ENCODE peak calls at places on chromosomes 1 and 21, in ten cellular contexts. One of them, this sample, is unnamed.

GRCh38 chr1:182622795-182623528 is 18.8 kb upstream of the RGS16 start:
- DNase-seq in ascending aorta: no peak
- DNase-seq in NB4: no peak
- DNase-seq in cardiac muscle cell: no peak
- DNase-seq in Calu3: no peak
- DNase-seq in left ventricle myocardium inferior: no peak
- DNase-seq in RWPE1: no peak
- DNase-seq in cardiac fibroblast: peak
- DNase-seq in fibroblast of the aortic adventitia: peak
- DNase-seq in HFF-Myc: no peak
- DNase-seq in this sample: no peak

GRCh38 chr1:245869847-245870246 is 637.2 kb downstream of the SMYD3 start:
- DNase-seq in cardiac fibroblast: no peak
- DNase-seq in cardiac muscle cell: no peak
- DNase-seq in NB4: no peak
- DNase-seq in HFF-Myc: no peak
- DNase-seq in Calu3: no peak
- DNase-seq in fibroblast of the aortic adventitia: no peak
- DNase-seq in left ventricle myocardium inferior: no peak
- DNase-seq in ascending aorta: no peak
- DNase-seq in RWPE1: no peak
- DNase-seq in this sample: peak

GRCh38 chr1:163709636-163710035 is 387.9 kb downstream of the NUF2 start:
- DNase-seq in RWPE1: peak
- DNase-seq in NB4: no peak
- DNase-seq in Calu3: no peak
- DNase-seq in ascending aorta: no peak
- DNase-seq in left ventricle myocardium inferior: no peak
- DNase-seq in cardiac fibroblast: peak
- DNase-seq in HFF-Myc: no peak
- DNase-seq in fibroblast of the aortic adventitia: peak
- DNase-seq in cardiac muscle cell: no peak
- DNase-seq in this sample: peak

GRCh38 chr1:47991187-47991586 is 6.0 kb downstream of the TRABD2B start:
- DNase-seq in fibroblast of the aortic adventitia: no peak
- DNase-seq in HFF-Myc: peak
- DNase-seq in cardiac muscle cell: no peak
- DNase-seq in Calu3: no peak
- DNase-seq in NB4: no peak
- DNase-seq in cardiac fibroblast: peak
- DNase-seq in ascending aorta: no peak
- DNase-seq in RWPE1: peak
- DNase-seq in left ventricle myocardium inferior: no peak
- DNase-seq in this sample: peak

GRCh38 chr1:149917590-149918144 is at the start of gene SV2A:
- DNase-seq in NB4: peak
- DNase-seq in fibroblast of the aortic adventitia: peak
- DNase-seq in ascending aorta: peak
- DNase-seq in Calu3: no peak
- DNase-seq in HFF-Myc: no peak
- DNase-seq in cardiac fibroblast: peak
- DNase-seq in RWPE1: no peak
- DNase-seq in left ventricle myocardium inferior: no peak
- DNase-seq in cardiac muscle cell: peak
- DNase-seq in this sample: peak

GRCh38 chr1:65177457-65177856 is 29.5 kb downstream of the AK4 start:
- DNase-seq in cardiac muscle cell: no peak
- DNase-seq in RWPE1: peak
- DNase-seq in Calu3: peak
- DNase-seq in cardiac fibroblast: peak
- DNase-seq in NB4: no peak
- DNase-seq in fibroblast of the aortic adventitia: peak
- DNase-seq in left ventricle myocardium inferior: no peak
- DNase-seq in HFF-Myc: no peak
- DNase-seq in ascending aorta: no peak
- DNase-seq in this sample: peak

GRCh38 chr21:24045775-24046215 is 1561.5 kb downstream of the MRPL39 start:
- DNase-seq in NB4: peak
- DNase-seq in Calu3: peak
- DNase-seq in RWPE1: peak
- DNase-seq in cardiac muscle cell: peak
- DNase-seq in fibroblast of the aortic adventitia: peak
- DNase-seq in ascending aorta: peak
- DNase-seq in left ventricle myocardium inferior: peak
- DNase-seq in cardiac fibroblast: peak
- DNase-seq in HFF-Myc: peak
- DNase-seq in this sample: no peak

GRCh38 chr21:31351438-31351837 is 7.4 kb upstream of the TIAM1 start:
- DNase-seq in NB4: no peak
- DNase-seq in fibroblast of the aortic adventitia: peak
- DNase-seq in ascending aorta: no peak
- DNase-seq in Calu3: peak
- DNase-seq in cardiac fibroblast: peak
- DNase-seq in cardiac muscle cell: no peak
- DNase-seq in HFF-Myc: no peak
- DNase-seq in RWPE1: peak
- DNase-seq in left ventricle myocardium inferior: no peak
- DNase-seq in this sample: peak

GRCh38 chr1:47655521-47656300 is 217.9 kb downstream of the FOXD2 start:
- DNase-seq in Calu3: no peak
- DNase-seq in HFF-Myc: no peak
- DNase-seq in fibroblast of the aortic adventitia: no peak
- DNase-seq in cardiac fibroblast: no peak
- DNase-seq in ascending aorta: peak
- DNase-seq in NB4: no peak
- DNase-seq in left ventricle myocardium inferior: no peak
- DNase-seq in cardiac muscle cell: no peak
- DNase-seq in RWPE1: no peak
- DNase-seq in this sample: no peak

GRCh38 chr1:206923009-206923960 is 1.5 kb upstream of the FCMR start:
- DNase-seq in HFF-Myc: no peak
- DNase-seq in Calu3: no peak
- DNase-seq in RWPE1: no peak
- DNase-seq in cardiac muscle cell: no peak
- DNase-seq in cardiac fibroblast: no peak
- DNase-seq in left ventricle myocardium inferior: no peak
- DNase-seq in ascending aorta: no peak
- DNase-seq in fibroblast of the aortic adventitia: no peak
- DNase-seq in NB4: peak
- DNase-seq in this sample: no peak

GRCh38 chr1:72282271-72282656 is at the start of gene NEGR1:
- DNase-seq in cardiac fibroblast: peak
- DNase-seq in left ventricle myocardium inferior: peak
- DNase-seq in ascending aorta: peak
- DNase-seq in NB4: peak
- DNase-seq in fibroblast of the aortic adventitia: peak
- DNase-seq in RWPE1: peak
- DNase-seq in HFF-Myc: no peak
- DNase-seq in cardiac muscle cell: peak
- DNase-seq in Calu3: peak
- DNase-seq in this sample: peak

GRCh38 chr21:28523367-28523766 is 469.3 kb downstream of the LTN1 start:
- DNase-seq in cardiac fibroblast: peak
- DNase-seq in cardiac muscle cell: no peak
- DNase-seq in NB4: no peak
- DNase-seq in Calu3: no peak
- DNase-seq in HFF-Myc: no peak
- DNase-seq in RWPE1: no peak
- DNase-seq in ascending aorta: no peak
- DNase-seq in left ventricle myocardium inferior: no peak
- DNase-seq in fibroblast of the aortic adventitia: peak
- DNase-seq in this sample: no peak

GRCh38 chr21:28516996-28517592 is 475.6 kb downstream of the LTN1 start:
- DNase-seq in HFF-Myc: no peak
- DNase-seq in left ventricle myocardium inferior: peak
- DNase-seq in RWPE1: peak
- DNase-seq in Calu3: peak
- DNase-seq in cardiac fibroblast: peak
- DNase-seq in cardiac muscle cell: peak
- DNase-seq in ascending aorta: peak
- DNase-seq in NB4: peak
- DNase-seq in fibroblast of the aortic adventitia: no peak
- DNase-seq in this sample: peak

GRCh38 chr21:28518620-28519019 is 474.1 kb downstream of the LTN1 start:
- DNase-seq in HFF-Myc: no peak
- DNase-seq in ascending aorta: no peak
- DNase-seq in cardiac fibroblast: peak
- DNase-seq in NB4: no peak
- DNase-seq in left ventricle myocardium inferior: no peak
- DNase-seq in cardiac muscle cell: no peak
- DNase-seq in fibroblast of the aortic adventitia: peak
- DNase-seq in Calu3: no peak
- DNase-seq in RWPE1: no peak
- DNase-seq in this sample: peak

DNA sequence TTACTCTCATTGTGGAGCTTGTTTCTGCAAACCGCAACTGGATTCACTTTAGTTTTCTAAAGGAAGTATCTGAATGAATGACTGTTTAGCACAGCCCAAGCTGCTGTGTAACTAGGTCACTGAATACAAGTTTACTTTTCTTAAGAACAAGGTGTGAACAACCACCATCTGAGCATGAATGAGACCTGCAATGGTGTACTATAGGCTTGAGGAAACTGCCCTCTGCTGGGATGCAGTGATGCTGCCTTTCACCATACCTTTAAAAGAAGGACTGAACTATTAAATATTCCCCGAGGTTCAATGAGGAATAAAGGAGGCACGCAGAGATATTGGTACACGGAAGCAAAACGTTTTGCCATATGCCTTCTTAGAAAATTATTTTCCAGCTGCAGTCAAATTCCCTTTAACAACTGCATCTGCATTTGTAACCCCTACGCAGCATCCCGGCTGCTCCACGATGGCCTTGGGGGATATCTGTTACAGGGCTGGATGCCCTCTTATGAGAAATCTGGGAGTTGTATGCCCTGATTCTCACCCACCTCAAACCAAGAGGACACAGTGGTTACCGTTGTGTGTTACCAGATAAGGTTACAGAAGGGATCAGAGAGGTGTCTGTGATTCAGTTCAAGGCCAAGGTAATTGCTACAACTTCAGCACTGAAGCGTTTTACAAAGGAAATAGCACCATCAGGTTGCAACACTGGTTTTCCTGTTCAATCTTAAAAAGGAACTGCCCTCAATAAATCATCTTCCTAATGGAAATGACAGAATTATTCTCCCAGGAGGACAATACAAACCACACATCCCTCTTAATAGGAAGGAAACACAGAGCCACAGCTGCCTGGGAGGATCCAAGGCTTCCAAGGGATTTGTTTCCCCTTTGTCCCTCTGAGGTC is 470.5 kb downstream of the LTN1 start:
- DNase-seq in NB4: peak
- DNase-seq in cardiac muscle cell: peak
- DNase-seq in fibroblast of the aortic adventitia: peak
- DNase-seq in cardiac fibroblast: peak
- DNase-seq in left ventricle myocardium inferior: no peak
- DNase-seq in RWPE1: no peak
- DNase-seq in Calu3: peak
- DNase-seq in ascending aorta: no peak
- DNase-seq in HFF-Myc: peak
- DNase-seq in this sample: peak
- TF ChIP-seq CTCF in NB4: no peak
- TF ChIP-seq CTCF in cardiac muscle cell: peak
- TF ChIP-seq CTCF in fibroblast of the aortic adventitia: peak
- TF ChIP-seq CTCF in cardiac fibroblast: peak
- TF ChIP-seq CTCF in left ventricle myocardium inferior: peak
- TF ChIP-seq CTCF in RWPE1: no peak
- TF ChIP-seq CTCF in Calu3: peak
- TF ChIP-seq CTCF in ascending aorta: no peak
- TF ChIP-seq CTCF in HFF-Myc: peak
- TF ChIP-seq CTCF in this sample: peak

GRCh38 chr1:62437273-62437945 is 560 bp downstream of the USP1 start:
- DNase-seq in HFF-Myc: no peak
- DNase-seq in fibroblast of the aortic adventitia: peak
- DNase-seq in NB4: peak
- DNase-seq in left ventricle myocardium inferior: no peak
- DNase-seq in RWPE1: no peak
- DNase-seq in ascending aorta: no peak
- DNase-seq in cardiac fibroblast: peak
- DNase-seq in cardiac muscle cell: peak
- DNase-seq in Calu3: no peak
- DNase-seq in this sample: peak
- TF ChIP-seq CTCF in HFF-Myc: no peak
- TF ChIP-seq CTCF in fibroblast of the aortic adventitia: no peak
- TF ChIP-seq CTCF in NB4: no peak
- TF ChIP-seq CTCF in left ventricle myocardium inferior: no peak
- TF ChIP-seq CTCF in RWPE1: no peak
- TF ChIP-seq CTCF in ascending aorta: no peak
- TF ChIP-seq CTCF in cardiac fibroblast: no peak
- TF ChIP-seq CTCF in cardiac muscle cell: no peak
- TF ChIP-seq CTCF in Calu3: no peak
- TF ChIP-seq CTCF in this sample: no peak

DNA sequence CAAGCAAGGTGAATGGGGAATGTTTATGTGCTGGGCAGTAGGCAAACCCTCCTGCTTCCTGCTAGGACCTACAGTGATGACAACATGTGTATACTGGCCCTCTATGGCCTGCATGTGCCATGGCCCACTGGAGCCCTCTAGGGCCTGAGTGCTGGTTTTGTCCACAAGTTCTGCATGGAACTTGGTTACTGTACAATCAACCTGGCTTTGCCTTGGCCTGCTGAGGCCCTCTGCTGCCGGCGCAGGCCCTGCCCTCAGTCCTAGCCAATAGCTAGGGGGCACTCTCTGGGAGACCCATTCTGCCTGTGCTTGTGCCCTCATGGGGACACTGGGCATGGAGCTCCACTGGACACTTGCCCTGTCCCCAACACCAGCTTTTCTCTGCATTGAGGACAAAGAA is 138.6 kb upstream of the NGF start:
- DNase-seq in RWPE1: no peak
- DNase-seq in HFF-Myc: no peak
- DNase-seq in cardiac fibroblast: no peak
- DNase-seq in ascending aorta: no peak
- DNase-seq in NB4: peak
- DNase-seq in fibroblast of the aortic adventitia: peak
- DNase-seq in left ventricle myocardium inferior: no peak
- DNase-seq in Calu3: no peak
- DNase-seq in cardiac muscle cell: no peak
- DNase-seq in this sample: no peak
- TF ChIP-seq CTCF in RWPE1: no peak
- TF ChIP-seq CTCF in HFF-Myc: peak
- TF ChIP-seq CTCF in cardiac fibroblast: no peak
- TF ChIP-seq CTCF in ascending aorta: no peak
- TF ChIP-seq CTCF in NB4: no peak
- TF ChIP-seq CTCF in fibroblast of the aortic adventitia: peak
- TF ChIP-seq CTCF in left ventricle myocardium inferior: no peak
- TF ChIP-seq CTCF in Calu3: no peak
- TF ChIP-seq CTCF in cardiac muscle cell: peak
- TF ChIP-seq CTCF in this sample: no peak

DNA sequence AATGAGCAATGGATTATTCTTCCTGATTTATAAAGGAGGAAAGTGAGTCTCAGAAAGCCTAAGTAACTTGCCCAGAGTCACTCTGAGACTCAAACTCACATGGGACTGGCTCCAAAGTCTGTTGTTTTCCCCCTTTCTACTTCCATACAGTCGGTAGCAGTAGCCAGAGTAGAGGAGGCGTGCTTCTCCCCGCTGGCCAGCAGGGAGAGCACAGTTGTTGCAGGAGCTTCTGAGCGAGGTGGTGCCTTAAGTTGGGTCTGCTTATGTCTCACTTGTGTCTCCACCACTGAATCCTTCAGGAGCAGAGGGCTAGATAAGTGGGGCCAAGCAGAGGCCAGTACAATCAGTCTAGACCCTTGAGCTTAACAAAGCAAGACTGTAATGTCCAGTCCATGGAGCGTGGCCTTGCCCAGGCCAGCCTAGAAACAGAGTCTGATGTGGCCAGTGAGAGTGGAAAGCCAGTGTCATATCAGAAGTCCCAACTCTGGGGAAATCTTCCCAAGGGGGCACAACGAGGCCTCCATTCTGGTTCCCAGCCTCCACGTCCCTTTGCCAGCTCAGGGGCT is 181.9 kb downstream of the ZSCAN20 start:
- DNase-seq in Calu3: peak
- DNase-seq in NB4: peak
- DNase-seq in fibroblast of the aortic adventitia: peak
- DNase-seq in cardiac fibroblast: no peak
- DNase-seq in cardiac muscle cell: peak
- DNase-seq in HFF-Myc: no peak
- DNase-seq in ascending aorta: no peak
- DNase-seq in RWPE1: no peak
- DNase-seq in left ventricle myocardium inferior: no peak
- DNase-seq in this sample: no peak
- TF ChIP-seq CTCF in Calu3: no peak
- TF ChIP-seq CTCF in NB4: peak
- TF ChIP-seq CTCF in fibroblast of the aortic adventitia: peak
- TF ChIP-seq CTCF in cardiac fibroblast: no peak
- TF ChIP-seq CTCF in cardiac muscle cell: peak
- TF ChIP-seq CTCF in HFF-Myc: peak
- TF ChIP-seq CTCF in ascending aorta: no peak
- TF ChIP-seq CTCF in RWPE1: no peak
- TF ChIP-seq CTCF in left ventricle myocardium inferior: peak
- TF ChIP-seq CTCF in this sample: peak